ENCODE peak calls at places on chromosomes 7 and 10, in six cellular contexts. One of them, this sample, is unnamed.

GRCh38 chr10:102735065-102735562 is 8.6 kb upstream of the WBP1L start:
- DNase-seq in PC-9: no peak
- DNase-seq in left ventricle myocardium inferior: no peak
- DNase-seq in transverse colon: no peak
- DNase-seq in naive thymus-derived CD4-positive, alpha-beta T cell: no peak
- DNase-seq in lung: no peak
- DNase-seq in this sample: no peak

GRCh38 chr7:133411402-133411801 is 158.5 kb downstream of the EXOC4 start:
- DNase-seq in lung: no peak
- DNase-seq in transverse colon: no peak
- DNase-seq in PC-9: no peak
- DNase-seq in left ventricle myocardium inferior: no peak
- DNase-seq in naive thymus-derived CD4-positive, alpha-beta T cell: no peak
- DNase-seq in this sample: no peak

GRCh38 chr7:101112233-101112632 is 14.7 kb upstream of the SERPINE1 start:
- DNase-seq in naive thymus-derived CD4-positive, alpha-beta T cell: no peak
- DNase-seq in PC-9: no peak
- DNase-seq in transverse colon: no peak
- DNase-seq in left ventricle myocardium inferior: peak; percentile 77
- DNase-seq in lung: no peak
- DNase-seq in this sample: no peak

GRCh38 chr7:150876817-150877526 is 24.7 kb downstream of the AOC1 start:
- DNase-seq in left ventricle myocardium inferior: peak; percentile 36
- DNase-seq in PC-9: peak; percentile 68
- DNase-seq in transverse colon: peak; percentile 66
- DNase-seq in naive thymus-derived CD4-positive, alpha-beta T cell: peak; percentile 42
- DNase-seq in lung: peak; percentile 55
- DNase-seq in this sample: peak; percentile 30

GRCh38 chr7:34445653-34446052 is 212.4 kb upstream of the NPSR1 start:
- DNase-seq in left ventricle myocardium inferior: no peak
- DNase-seq in PC-9: no peak
- DNase-seq in naive thymus-derived CD4-positive, alpha-beta T cell: no peak
- DNase-seq in transverse colon: no peak
- DNase-seq in lung: no peak
- DNase-seq in this sample: no peak

GRCh38 chr7:102008535-102009262 is 191.3 kb downstream of the CUX1 start:
- DNase-seq in transverse colon: peak; percentile 79
- DNase-seq in left ventricle myocardium inferior: no peak
- DNase-seq in lung: no peak
- DNase-seq in naive thymus-derived CD4-positive, alpha-beta T cell: no peak
- DNase-seq in PC-9: no peak
- DNase-seq in this sample: no peak

GRCh38 chr10:29135318-29135717 is 153.6 kb upstream of the LYZL1 start:
- DNase-seq in PC-9: no peak
- DNase-seq in naive thymus-derived CD4-positive, alpha-beta T cell: no peak
- DNase-seq in left ventricle myocardium inferior: no peak
- DNase-seq in lung: no peak
- DNase-seq in transverse colon: no peak
- DNase-seq in this sample: no peak

GRCh38 chr7:45401155-45401554 is 173.0 kb upstream of the ADCY1 start:
- DNase-seq in PC-9: no peak
- DNase-seq in transverse colon: no peak
- DNase-seq in naive thymus-derived CD4-positive, alpha-beta T cell: no peak
- DNase-seq in left ventricle myocardium inferior: no peak
- DNase-seq in lung: no peak
- DNase-seq in this sample: no peak

GRCh38 chr7:99244942-99245341 is 27.7 kb upstream of the MYH16 start:
- DNase-seq in PC-9: no peak
- DNase-seq in transverse colon: no peak
- DNase-seq in left ventricle myocardium inferior: no peak
- DNase-seq in naive thymus-derived CD4-positive, alpha-beta T cell: no peak
- DNase-seq in lung: no peak
- DNase-seq in this sample: no peak

DNA sequence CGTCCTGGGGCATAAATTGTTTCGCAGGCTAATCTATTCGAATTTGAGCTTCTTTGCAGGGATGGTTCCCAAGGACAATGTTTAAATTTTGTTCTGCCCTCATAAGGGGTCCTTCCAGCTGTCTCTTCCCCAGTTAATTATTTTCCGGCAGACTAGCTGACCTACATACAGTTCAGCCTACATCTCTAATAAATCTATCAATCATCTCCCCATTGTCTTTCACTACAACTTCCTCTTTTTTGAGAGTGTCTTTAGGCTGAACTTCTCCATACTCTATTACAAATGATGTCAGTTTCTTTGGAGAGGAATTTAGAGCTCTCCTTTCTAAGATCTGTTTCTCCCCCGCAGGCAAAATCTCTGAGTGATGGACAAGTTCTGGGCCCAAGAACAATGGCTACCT is 122.2 kb downstream of the PCLO start:
- DNase-seq in naive thymus-derived CD4-positive, alpha-beta T cell: no peak
- DNase-seq in transverse colon: no peak
- DNase-seq in left ventricle myocardium inferior: no peak
- DNase-seq in PC-9: no peak
- DNase-seq in lung: no peak
- DNase-seq in this sample: no peak
- H3K27ac ChIP-seq in naive thymus-derived CD4-positive, alpha-beta T cell: no peak overlapping the region
- H3K27ac ChIP-seq in transverse colon: no peak overlapping the region
- H3K27ac ChIP-seq in left ventricle myocardium inferior: no peak overlapping the region
- H3K27ac ChIP-seq in PC-9: no peak overlapping the region
- H3K27ac ChIP-seq in lung: no peak overlapping the region
- H3K27ac ChIP-seq in this sample: no peak overlapping the region

GRCh38 chr10:132257907-132258306 is 49.8 kb downstream of the STK32C start:
- DNase-seq in lung: no peak
- DNase-seq in naive thymus-derived CD4-positive, alpha-beta T cell: no peak
- DNase-seq in PC-9: no peak
- DNase-seq in transverse colon: no peak
- DNase-seq in left ventricle myocardium inferior: no peak
- DNase-seq in this sample: no peak
- H3K4me1 ChIP-seq in lung: no peaks in the 10 kb centered on the region
- H3K4me1 ChIP-seq in naive thymus-derived CD4-positive, alpha-beta T cell: no peaks in the 10 kb centered on the region
- H3K4me1 ChIP-seq in PC-9: no peaks in the 10 kb centered on the region
- H3K4me1 ChIP-seq in transverse colon: no peaks in the 10 kb centered on the region
- H3K4me1 ChIP-seq in left ventricle myocardium inferior: no peaks in the 10 kb centered on the region
- H3K4me1 ChIP-seq in this sample: no peaks in the 10 kb centered on the region

DNA sequence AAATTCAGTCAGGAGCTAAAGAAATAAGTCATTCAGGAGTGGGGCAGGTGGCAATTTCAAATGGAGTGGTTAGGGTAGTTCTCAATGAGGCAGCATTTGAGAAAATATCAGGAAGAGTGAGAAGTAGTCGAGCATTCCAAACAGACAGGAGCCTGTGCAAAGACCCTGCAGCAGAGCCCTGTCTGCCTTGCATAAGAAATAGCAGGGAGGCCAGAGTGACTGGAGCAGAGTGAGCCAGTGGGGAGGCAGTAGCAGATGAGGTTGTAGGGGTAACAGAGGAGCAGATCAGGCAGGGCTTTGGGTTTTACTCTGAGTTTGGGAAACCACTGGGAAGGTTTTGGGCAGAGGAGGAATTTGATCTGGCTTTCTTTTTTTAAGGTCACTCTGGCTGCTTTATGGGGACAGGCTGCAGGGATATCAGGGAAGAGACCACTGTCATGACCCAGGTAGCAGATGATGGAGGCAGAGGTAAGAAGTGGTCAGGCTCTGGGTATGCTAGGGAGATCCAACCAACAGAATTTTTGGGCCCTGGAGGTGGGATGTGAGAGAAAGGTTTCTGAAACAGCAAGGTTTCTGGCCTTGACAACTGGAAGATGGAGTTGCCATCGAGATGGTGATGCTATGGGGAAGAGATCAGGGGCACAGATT is 1.3 kb upstream of the BLVRA start:
- DNase-seq in PC-9: no peak
- DNase-seq in transverse colon: no peak
- DNase-seq in left ventricle myocardium inferior: no peak
- DNase-seq in naive thymus-derived CD4-positive, alpha-beta T cell: no peak
- DNase-seq in lung: no peak
- DNase-seq in this sample: no peak
- H3K4me3 ChIP-seq in PC-9: no peak overlapping the region
- H3K4me3 ChIP-seq in transverse colon: no peak overlapping the region
- H3K4me3 ChIP-seq in left ventricle myocardium inferior: no peak overlapping the region
- H3K4me3 ChIP-seq in naive thymus-derived CD4-positive, alpha-beta T cell: no peak overlapping the region
- H3K4me3 ChIP-seq in lung: no peak overlapping the region
- H3K4me3 ChIP-seq in this sample: no peak overlapping the region

GRCh38 chr7:31767686-31768358 is 80.8 kb downstream of the PPP1R17 start:
- DNase-seq in transverse colon: no peak
- DNase-seq in lung: no peak
- DNase-seq in left ventricle myocardium inferior: no peak
- DNase-seq in naive thymus-derived CD4-positive, alpha-beta T cell: no peak
- DNase-seq in PC-9: no peak
- DNase-seq in this sample: no peak
- H3K27ac ChIP-seq in transverse colon: no peak overlapping the region
- H3K27ac ChIP-seq in lung: no peak overlapping the region
- H3K27ac ChIP-seq in left ventricle myocardium inferior: no peak overlapping the region
- H3K27ac ChIP-seq in naive thymus-derived CD4-positive, alpha-beta T cell: no peak overlapping the region
- H3K27ac ChIP-seq in PC-9: no peak overlapping the region
- H3K27ac ChIP-seq in this sample: no peak overlapping the region

DNA sequence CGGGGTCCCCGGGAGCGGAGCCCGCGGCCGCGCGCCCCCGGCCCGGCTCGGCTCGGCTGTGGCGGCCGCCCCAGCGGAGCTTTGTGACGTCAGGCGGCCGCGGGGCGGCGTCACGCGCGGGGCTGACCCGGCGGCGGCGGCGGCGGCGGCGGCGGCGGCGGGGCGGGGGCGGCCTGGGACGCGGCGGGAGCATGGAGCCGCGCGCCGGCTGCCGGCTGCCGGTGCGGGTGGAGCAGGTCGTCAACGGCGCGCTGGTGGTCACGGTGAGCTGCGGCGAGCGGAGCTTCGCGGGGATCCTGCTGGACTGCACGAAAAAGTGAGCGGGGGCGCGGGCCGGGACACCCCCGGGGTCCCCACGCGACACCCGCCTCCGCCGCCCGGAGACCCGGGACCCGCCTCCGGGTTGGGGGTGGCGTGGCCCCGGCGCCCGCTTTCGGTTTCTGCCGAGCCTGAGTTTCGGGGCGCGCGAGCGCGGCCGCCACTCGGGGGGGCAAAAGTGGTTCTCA is at the start of gene PWWP2B:
- DNase-seq in left ventricle myocardium inferior: peak; percentile 70
- DNase-seq in PC-9: no peak
- DNase-seq in naive thymus-derived CD4-positive, alpha-beta T cell: peak; percentile 48
- DNase-seq in transverse colon: peak; percentile 72
- DNase-seq in lung: no peak
- DNase-seq in this sample: peak; percentile 54
- H3K4me1 ChIP-seq in left ventricle myocardium inferior: peaks cover 65% of the 10 kb centered on the region
- H3K4me1 ChIP-seq in PC-9: peaks cover 37% of the 10 kb centered on the region
- H3K4me1 ChIP-seq in naive thymus-derived CD4-positive, alpha-beta T cell: peaks cover 10% of the 10 kb centered on the region
- H3K4me1 ChIP-seq in transverse colon: peaks cover 29% of the 10 kb centered on the region
- H3K4me1 ChIP-seq in lung: peaks cover 38% of the 10 kb centered on the region
- H3K4me1 ChIP-seq in this sample: peaks cover 19% of the 10 kb centered on the region

GRCh38 chr10:84138478-84139125 is 707 bp upstream of the GHITM start:
- DNase-seq in lung: no peak
- DNase-seq in left ventricle myocardium inferior: peak; percentile 19
- DNase-seq in PC-9: peak; percentile 69
- DNase-seq in transverse colon: peak; percentile 49
- DNase-seq in naive thymus-derived CD4-positive, alpha-beta T cell: no peak
- DNase-seq in this sample: peak; percentile 32

GRCh38 chr10:84139126-84140035 is at the start of gene GHITM:
- DNase-seq in left ventricle myocardium inferior: peak; percentile 99
- DNase-seq in transverse colon: peak; percentile 100
- DNase-seq in PC-9: peak; percentile 96
- DNase-seq in naive thymus-derived CD4-positive, alpha-beta T cell: peak; percentile 99
- DNase-seq in lung: peak; percentile 99
- DNase-seq in this sample: peak; percentile 99

GRCh38 chr10:84135836-84136235 is 3.5 kb upstream of the GHITM start:
- DNase-seq in naive thymus-derived CD4-positive, alpha-beta T cell: no peak
- DNase-seq in PC-9: no peak
- DNase-seq in left ventricle myocardium inferior: no peak
- DNase-seq in transverse colon: no peak
- DNase-seq in lung: no peak
- DNase-seq in this sample: no peak

GRCh38 chr10:84140036-84140379 is 699 bp downstream of the GHITM start:
- DNase-seq in left ventricle myocardium inferior: no peak
- DNase-seq in transverse colon: no peak
- DNase-seq in naive thymus-derived CD4-positive, alpha-beta T cell: no peak
- DNase-seq in PC-9: no peak
- DNase-seq in lung: no peak
- DNase-seq in this sample: no peak
- H3K4me3 ChIP-seq in left ventricle myocardium inferior: peak overlapping the region; percentile 100
- H3K4me3 ChIP-seq in transverse colon: peak overlapping the region; percentile 82
- H3K4me3 ChIP-seq in naive thymus-derived CD4-positive, alpha-beta T cell: peak overlapping the region; percentile 92
- H3K4me3 ChIP-seq in PC-9: peak overlapping the region; percentile 94
- H3K4me3 ChIP-seq in lung: peak overlapping the region; percentile 87
- H3K4me3 ChIP-seq in this sample: peak overlapping the region; percentile 89

DNA sequence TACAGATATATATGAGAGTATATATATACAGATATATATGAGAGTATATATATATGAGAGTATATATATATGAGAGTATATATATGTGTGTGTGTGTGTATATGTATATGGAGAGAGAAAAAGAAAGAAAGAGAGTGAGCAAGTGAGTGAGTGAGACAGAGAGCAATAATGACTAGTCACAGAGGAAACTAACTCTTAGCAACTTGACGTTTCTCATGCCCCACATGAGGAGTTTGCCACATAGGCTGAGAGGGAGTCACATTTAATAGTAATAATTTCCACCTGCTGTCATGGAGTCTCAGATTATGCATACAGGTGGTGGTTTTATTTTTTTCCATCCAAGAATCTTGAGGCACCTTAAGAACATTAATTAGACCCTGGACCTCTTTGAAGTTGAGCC is 199.9 kb downstream of the GATA3 start:
- DNase-seq in transverse colon: no peak
- DNase-seq in left ventricle myocardium inferior: no peak
- DNase-seq in naive thymus-derived CD4-positive, alpha-beta T cell: no peak
- DNase-seq in PC-9: no peak
- DNase-seq in lung: no peak
- DNase-seq in this sample: no peak
- H3K27ac ChIP-seq in transverse colon: no peak overlapping the region
- H3K27ac ChIP-seq in left ventricle myocardium inferior: no peak overlapping the region
- H3K27ac ChIP-seq in naive thymus-derived CD4-positive, alpha-beta T cell: no peak overlapping the region
- H3K27ac ChIP-seq in PC-9: no peak overlapping the region
- H3K27ac ChIP-seq in lung: no peak overlapping the region
- H3K27ac ChIP-seq in this sample: no peak overlapping the region

GRCh38 chr7:106282374-106282773 is 2.4 kb downstream of the NAMPT start:
- DNase-seq in naive thymus-derived CD4-positive, alpha-beta T cell: no peak
- DNase-seq in lung: no peak
- DNase-seq in transverse colon: no peak
- DNase-seq in PC-9: no peak
- DNase-seq in left ventricle myocardium inferior: no peak
- DNase-seq in this sample: no peak

GRCh38 chr7:106282852-106283251 is 1.9 kb downstream of the NAMPT start:
- DNase-seq in naive thymus-derived CD4-positive, alpha-beta T cell: no peak
- DNase-seq in left ventricle myocardium inferior: no peak
- DNase-seq in lung: no peak
- DNase-seq in PC-9: no peak
- DNase-seq in transverse colon: no peak
- DNase-seq in this sample: no peak

GRCh38 chr7:106281127-106281526 is 3.7 kb downstream of the NAMPT start:
- DNase-seq in left ventricle myocardium inferior: no peak
- DNase-seq in naive thymus-derived CD4-positive, alpha-beta T cell: no peak
- DNase-seq in lung: no peak
- DNase-seq in PC-9: no peak
- DNase-seq in transverse colon: no peak
- DNase-seq in this sample: no peak

GRCh38 chr7:106283501-106283830 is 1.3 kb downstream of the NAMPT start:
- DNase-seq in naive thymus-derived CD4-positive, alpha-beta T cell: no peak
- DNase-seq in lung: no peak
- DNase-seq in transverse colon: no peak
- DNase-seq in PC-9: no peak
- DNase-seq in left ventricle myocardium inferior: no peak
- DNase-seq in this sample: no peak

DNA sequence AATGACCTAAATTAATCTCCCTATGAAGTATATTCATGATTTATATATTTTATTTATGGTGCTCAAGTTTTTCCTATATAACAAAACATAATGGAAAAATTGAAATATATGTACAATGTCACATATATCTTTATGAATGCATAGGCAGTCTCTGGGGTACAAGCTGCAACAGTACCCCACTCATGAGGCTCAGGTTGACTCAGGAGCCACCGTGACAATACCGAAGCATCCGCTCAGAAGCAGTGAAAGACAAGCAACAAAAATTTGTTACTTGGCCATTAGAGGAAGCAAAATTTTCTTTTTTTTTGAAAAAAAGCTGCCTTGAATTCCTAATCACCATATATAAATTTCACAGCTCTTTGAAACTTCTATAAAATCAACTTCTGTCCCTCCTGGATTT is 2.9 kb downstream of the NAMPT start:
- DNase-seq in transverse colon: no peak
- DNase-seq in left ventricle myocardium inferior: no peak
- DNase-seq in naive thymus-derived CD4-positive, alpha-beta T cell: no peak
- DNase-seq in PC-9: no peak
- DNase-seq in lung: no peak
- DNase-seq in this sample: no peak
- H3K4me1 ChIP-seq in transverse colon: no peaks in the 10 kb centered on the region
- H3K4me1 ChIP-seq in left ventricle myocardium inferior: peaks cover 80% of the 10 kb centered on the region
- H3K4me1 ChIP-seq in naive thymus-derived CD4-positive, alpha-beta T cell: peaks cover 10% of the 10 kb centered on the region
- H3K4me1 ChIP-seq in PC-9: peaks cover 53% of the 10 kb centered on the region
- H3K4me1 ChIP-seq in lung: peaks cover 3% of the 10 kb centered on the region
- H3K4me1 ChIP-seq in this sample: peaks cover 15% of the 10 kb centered on the region

This sample was measured in effector memory CD4-positive, alpha-beta T cell.